ENCODE peak calls at places on chromosomes 1 and 21, in eight cellular contexts. P is psoas muscle, S is cardiac muscle cell, L is breast epithelium, N is GM12864, C is Peyer's patch, Z is fibroblast of the aortic adventitia, H is brain microvascular endothelial cell. G is an unnamed sample.

GRCh38 chr1:85203573-85204169 is 2.9 kb upstream of the SYDE2 start:
- DNase-seq in P (no peak), S (no peak), L (no peak), N (no peak), C (no peak), Z (peak; percentile 17), H (no peak), G (no peak)

GRCh38 chr1:201916649-201917249 is 28.1 kb downstream of the SHISA4 start:
- DNase-seq in P (peak; percentile 74), S (peak; percentile 91), L (peak; percentile 62), N (no peak), C (peak; percentile 39), Z (peak; percentile 94), H (peak; percentile 87), G (no peak)

GRCh38 chr1:21586926-21587601 is 77.8 kb downstream of the ALPL start:
- DNase-seq in P (peak; percentile 64), S (peak; percentile 86), L (no peak), N (no peak), C (peak; percentile 18), Z (peak; percentile 78), H (peak; percentile 83), G (peak; percentile 52)

GRCh38 chr1:82565146-82565545 is 764.4 kb downstream of the ADGRL2 start:
- DNase-seq in P (no peak), S (peak; percentile 68), L (no peak), N (no peak), C (no peak), Z (peak; percentile 79), H (peak; percentile 90), G (peak; percentile 49)

GRCh38 chr21:42455196-42455595 is 40.8 kb downstream of the RSPH1 start:
- DNase-seq in P (no peak), S (no peak), L (no peak), N (no peak), C (no peak), Z (no peak), H (no peak), G (no peak)

GRCh38 chr21:42302794-42303193 is 12.4 kb downstream of the TFF3 start:
- DNase-seq in P (no peak), S (no peak), L (no peak), N (no peak), C (no peak), Z (no peak), H (no peak), G (no peak)

GRCh38 chr1:197814306-197814705 is 39.0 kb upstream of the DENND1B start:
- DNase-seq in P (no peak), S (no peak), L (no peak), N (no peak), C (no peak), Z (no peak), H (no peak), G (no peak)

GRCh38 chr1:3874736-3875135 is 17.5 kb downstream of the DFFB start:
- DNase-seq in P (no peak), S (no peak), L (no peak), N (no peak), C (no peak), Z (no peak), H (no peak), G (no peak)

GRCh38 chr1:170664283-170664827 is 424 bp downstream of the PRRX1 start:
- DNase-seq in P (peak; percentile 49), S (no peak), L (no peak), N (no peak), C (no peak), Z (no peak), H (peak; percentile 23), G (no peak)

GRCh38 chr1:169089776-169090175 is 16.7 kb upstream of the ATP1B1 start:
- DNase-seq in P (no peak), S (no peak), L (no peak), N (no peak), C (no peak), Z (no peak), H (no peak), G (no peak)

GRCh38 chr21:42080788-42081083 is 9.6 kb downstream of the UMODL1 start:
- DNase-seq in P (no peak), S (peak; percentile 78), L (no peak), N (no peak), C (no peak), Z (peak; percentile 75), H (peak; percentile 68), G (peak; percentile 94)

GRCh38 chr1:66752000-66752592 is at the start of gene DYNLT5:
- DNase-seq in P (peak; percentile 57), S (peak; percentile 78), L (no peak), N (no peak), C (no peak), Z (peak; percentile 31), H (peak; percentile 56), G (no peak)

DNA sequence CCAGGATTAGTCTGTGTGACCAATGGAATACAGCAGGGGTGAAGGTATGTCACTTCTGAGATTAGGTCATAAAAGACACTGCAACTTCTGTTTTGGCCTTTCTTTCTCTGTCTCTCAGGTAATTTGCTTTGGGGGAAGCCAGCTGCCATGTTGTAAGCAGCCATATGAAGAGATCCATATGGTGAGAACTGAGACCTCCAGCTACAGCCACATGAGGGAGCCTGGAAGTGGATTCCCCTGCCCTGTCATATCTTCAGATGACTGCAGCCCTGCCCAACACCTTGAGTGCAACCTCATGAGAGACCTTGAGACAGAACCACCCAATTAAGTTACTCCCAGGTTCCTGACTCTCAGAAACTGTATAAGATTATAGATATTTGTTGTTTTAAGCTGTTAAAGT is 70.1 kb upstream of the ESRRG start:
- DNase-seq in P (no peak), S (no peak), L (no peak), N (no peak), C (no peak), Z (no peak), H (no peak), G (no peak)
- TF ChIP-seq CTCF in P (no peak), S (no peak), L (no peak), N (no peak), C (no peak), Z (no peak), H (peak; percentile 20), G (no peak)

DNA sequence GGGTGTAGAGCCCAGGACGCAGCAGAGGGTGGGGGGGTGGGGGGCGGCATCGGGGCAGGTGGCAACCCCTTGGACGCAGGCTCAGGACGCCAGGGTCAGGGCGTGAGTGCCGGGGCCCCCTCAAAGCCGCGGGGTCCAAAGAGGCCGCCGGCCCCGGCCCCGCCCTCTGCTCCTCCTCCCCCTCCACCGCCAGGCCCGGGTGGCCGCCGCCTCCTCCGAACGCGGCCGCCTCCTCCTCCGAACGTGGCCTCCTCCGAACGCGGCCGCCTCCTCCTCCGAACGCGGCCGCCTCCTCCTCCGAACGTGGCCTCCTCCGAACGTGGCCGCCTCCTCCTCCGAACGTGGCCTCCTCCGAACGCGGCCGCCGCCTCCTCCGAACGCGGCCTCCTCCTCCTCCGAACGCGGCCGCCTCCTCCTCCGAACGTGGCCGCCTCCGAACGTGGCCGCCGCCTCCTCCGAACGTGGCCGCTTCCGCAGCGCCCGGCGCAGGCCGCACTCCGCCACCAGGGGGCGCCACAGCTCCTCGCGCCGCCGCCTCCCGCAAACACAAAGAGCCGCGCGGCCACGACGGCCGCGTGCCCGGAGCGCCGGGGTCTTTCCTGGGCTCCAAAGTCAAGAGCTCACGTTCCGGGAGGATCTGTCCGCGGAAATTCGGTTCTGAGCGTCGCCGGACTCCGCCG is 19.3 kb upstream of the SAMD11 start:
- DNase-seq in P (peak; percentile 81), S (peak; percentile 92), L (peak; percentile 82), N (no peak), C (peak; percentile 30), Z (peak; percentile 67), H (peak; percentile 73), G (no peak)
- H3K4me3 ChIP-seq in P (peak overlapping the region; percentile 53), S (peak overlapping the region; percentile 30), L (peak overlapping the region; percentile 48), N (peak overlapping the region; percentile 21), C (peak overlapping the region; percentile 41), Z (peak overlapping the region; percentile 53), H (peak overlapping the region; percentile 47), G (peak overlapping the region; percentile 57)

DNA sequence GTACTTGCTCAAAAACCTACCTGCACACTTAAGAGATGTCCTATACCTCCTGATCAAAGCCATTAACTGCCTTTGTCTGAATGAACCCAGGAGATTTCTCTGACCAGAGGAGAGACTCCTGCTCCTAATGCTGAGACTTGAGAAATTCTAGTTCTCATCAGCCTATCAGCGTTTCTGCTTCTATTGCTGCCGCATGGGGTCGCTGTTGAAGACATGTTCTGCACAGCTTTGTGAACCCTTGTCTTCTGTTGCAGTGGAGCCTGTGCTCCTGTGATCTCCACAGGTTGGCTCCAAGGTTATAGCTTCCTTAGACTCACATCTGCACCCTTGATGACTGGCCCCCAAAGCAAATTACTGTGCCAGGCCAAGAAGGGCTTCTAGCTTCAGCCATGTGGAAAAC is 40.2 kb downstream of the EDN2 start:
- DNase-seq in P (no peak), S (no peak), L (no peak), N (no peak), C (no peak), Z (no peak), H (no peak), G (no peak)
- TF ChIP-seq CTCF in P (no peak), S (peak; percentile 21), L (peak; percentile 12), N (peak; percentile 30), C (no peak), Z (peak; percentile 5), H (peak; percentile 43), G (peak; percentile 3)

DNA sequence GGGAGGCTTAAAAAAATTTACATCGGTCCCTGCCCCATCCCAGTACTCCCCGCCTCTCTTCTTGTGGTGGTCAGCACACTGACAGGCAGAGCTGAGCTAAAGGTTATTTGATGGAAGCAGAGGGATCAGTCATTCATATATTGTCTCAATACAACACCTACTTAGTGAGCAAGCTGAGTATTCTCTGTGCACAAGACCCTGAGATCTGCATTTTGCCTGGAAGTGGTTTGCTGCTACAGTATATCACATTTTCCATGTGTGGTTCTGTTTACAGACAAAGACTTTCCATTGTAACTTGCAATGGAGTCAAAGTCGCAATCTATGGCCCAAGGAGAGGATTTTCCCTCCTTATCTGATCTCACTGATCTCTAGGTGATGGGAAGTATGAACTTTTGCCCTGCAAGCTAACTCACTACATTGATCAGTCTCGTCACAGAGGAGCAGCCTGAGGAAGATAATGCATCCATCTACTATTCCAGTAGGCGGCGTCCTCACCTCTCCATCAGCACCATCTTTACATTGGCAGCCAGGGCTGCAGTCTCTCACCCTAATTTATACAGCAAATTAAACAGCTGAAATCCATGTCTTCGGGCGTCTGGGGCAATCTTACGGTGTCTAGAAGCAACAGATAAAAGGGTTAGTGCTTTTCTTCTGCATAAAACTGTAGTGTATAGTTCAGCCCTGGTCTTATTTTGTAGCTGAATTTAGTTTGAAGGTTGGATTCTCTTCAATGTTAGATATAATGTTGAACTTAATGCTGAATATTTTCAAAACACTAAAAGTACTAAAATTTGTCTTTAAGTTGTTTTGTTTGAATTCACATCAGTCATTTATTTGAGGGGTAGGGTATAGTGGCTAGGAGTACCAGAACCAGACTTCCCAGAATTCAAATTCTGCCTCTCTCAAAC is 3.2 kb upstream of the TRAF5 start:
- DNase-seq in P (no peak), S (peak; percentile 73), L (no peak), N (no peak), C (peak; percentile 81), Z (peak; percentile 71), H (peak; percentile 78), G (no peak)
- H3K4me3 ChIP-seq in P (no peak overlapping the region), S (no peak overlapping the region), L (no peak overlapping the region), N (no peak overlapping the region), C (no peak overlapping the region), Z (no peak overlapping the region), H (no peak overlapping the region), G (no peak overlapping the region)

G was measured in AG04449.